ENCODE peak calls at places on chromosome 5, in eight cellular contexts. R is NB4, F is transverse colon, M is lower lobe of right lung, K is Caki2, W is dermis blood vessel endothelial cell, V is NCI-H1436, I is adrenal gland. Q is an unnamed sample.

GRCh38 chr5:67350185-67350584 is 153.6 kb upstream of the CD180 start:
- DNase-seq in V (peak), K (no peak), R (peak), F (no peak), M (no peak), I (no peak), W (peak), Q (no peak)

GRCh38 chr5:173016621-173017046 is 33.1 kb downstream of the ATP6V0E1 start:
- DNase-seq in F (no peak), V (no peak), R (no peak), I (peak), M (no peak), K (peak), W (peak), Q (no peak)

GRCh38 chr5:54754878-54755277 is 230.5 kb downstream of the ESM1 start:
- DNase-seq in W (no peak), V (no peak), K (no peak), M (no peak), R (no peak), F (no peak), I (no peak), Q (no peak)

GRCh38 chr5:10317825-10318682 is 10.4 kb upstream of the CMBL start:
- DNase-seq in F (no peak), I (no peak), V (no peak), M (no peak), W (no peak), K (peak), R (peak), Q (no peak)

GRCh38 chr5:96743065-96743768 is 64.5 kb downstream of the ERAP1 start:
- DNase-seq in K (no peak), V (no peak), I (no peak), R (peak), W (peak), M (no peak), F (no peak), Q (no peak)

GRCh38 chr5:170289749-170290148 is 7.8 kb downstream of the LCP2 start:
- DNase-seq in I (peak), R (no peak), V (no peak), F (no peak), M (no peak), W (no peak), K (no peak), Q (no peak)

GRCh38 chr5:171321447-171321846 is 12.4 kb downstream of the TLX3 start:
- DNase-seq in K (no peak), V (no peak), M (no peak), I (no peak), R (no peak), W (no peak), F (no peak), Q (no peak)

GRCh38 chr5:13987843-13988464 is 43.5 kb upstream of the DNAH5 start:
- DNase-seq in W (peak), K (peak), I (peak), V (peak), F (peak), R (peak), M (no peak), Q (peak)

GRCh38 chr5:143657814-143658395 is 154.1 kb upstream of the HMHB1 start:
- DNase-seq in R (peak), W (peak), K (peak), V (peak), M (no peak), F (no peak), I (no peak), Q (no peak)

GRCh38 chr5:79974896-79975295 is 16.2 kb downstream of the MTX3 start:
- DNase-seq in R (no peak), M (no peak), F (no peak), V (no peak), K (peak), I (no peak), W (peak), Q (no peak)